ENCODE peak calls at places on chromosome 13, in four cellular contexts. A, D, M and K are unnamed samples.

GRCh38 chr13:71935166-71935840 is 68.3 kb upstream of the DACH1 start:
- DNase-seq in D (no peak), A (no peak), M (no peak), K (no peak)

GRCh38 chr13:84121456-84121855 is 239.2 kb upstream of the SLITRK1 start:
- DNase-seq in M (no peak), A (no peak), D (no peak), K (no peak)

GRCh38 chr13:46211116-46211515 is 612 bp upstream of the LRRC63 start:
- DNase-seq in A (no peak), D (no peak), M (no peak), K (peak)

GRCh38 chr13:109383683-109384082 is 402.7 kb downstream of the IRS2 start:
- DNase-seq in D (no peak), M (no peak), A (no peak), K (no peak)

GRCh38 chr13:44719857-44720671 is 143.9 kb upstream of the TSC22D1 start:
- DNase-seq in A (no peak), M (no peak), D (no peak), K (no peak)

GRCh38 chr13:27280009-27280646 is 9.5 kb downstream of the RASL11A start:
- DNase-seq in A (no peak), D (no peak), M (no peak), K (no peak)

GRCh38 chr13:36453518-36453917 is 21.2 kb downstream of the CCNA1 start:
- DNase-seq in A (no peak), D (no peak), M (no peak), K (no peak)

GRCh38 chr13:107043016-107043957 is 475.4 kb upstream of the ARGLU1 start:
- DNase-seq in A (no peak), D (no peak), M (no peak), K (no peak)

GRCh38 chr13:108427355-108427754 is 157.8 kb downstream of the TNFSF13B start:
- DNase-seq in D (no peak), M (no peak), A (no peak), K (no peak)

GRCh38 chr13:28586585-28587540 is 72.1 kb upstream of the POMP start:
- DNase-seq in D (no peak), M (no peak), A (no peak), K (no peak)

GRCh38 chr13:107743100-107743499 is 472.2 kb downstream of the LIG4 start:
- DNase-seq in D (no peak), A (no peak), M (no peak), K (no peak)

GRCh38 chr13:71587778-71588177 is 279.2 kb downstream of the DACH1 start:
- DNase-seq in D (no peak), A (no peak), M (no peak), K (no peak)

GRCh38 chr13:42533336-42533591 is 40.7 kb upstream of the TNFSF11 start:
- DNase-seq in D (no peak), A (no peak), M (no peak), K (no peak)

GRCh38 chr13:42574011-42574410 is at the start of gene TNFSF11:
- DNase-seq in D (no peak), M (no peak), A (no peak), K (no peak)

GRCh38 chr13:90185734-90186133 is 1161.8 kb upstream of the MIR17HG start:
- DNase-seq in M (no peak), D (no peak), A (no peak), K (no peak)

GRCh38 chr13:109454167-109454917 is 332.0 kb downstream of the IRS2 start:
- DNase-seq in D (no peak), A (no peak), M (no peak), K (no peak)

GRCh38 chr13:70203661-70204229 is 95.5 kb upstream of the KLHL1 start:
- DNase-seq in M (peak), D (peak), A (no peak), K (no peak)

GRCh38 chr13:94813920-94814500 is 101.7 kb upstream of the SOX21 start:
- DNase-seq in M (no peak), D (no peak), A (no peak), K (no peak)

GRCh38 chr13:103351035-103351828 is 285.0 kb upstream of the SLC10A2 start:
- DNase-seq in D (no peak), A (no peak), M (no peak), K (no peak)

GRCh38 chr13:50026788-50027473 is 11.7 kb downstream of the KCNRG start:
- DNase-seq in A (no peak), D (no peak), M (no peak), K (no peak)

GRCh38 chr13:22561581-22561980 is 619.2 kb upstream of the SGCG start:
- DNase-seq in M (no peak), A (no peak), D (no peak), K (no peak)

GRCh38 chr13:95154441-95154886 is 146.8 kb downstream of the ABCC4 start:
- DNase-seq in D (no peak), M (no peak), A (no peak), K (no peak)

GRCh38 chr13:29758591-29759114 is 91.8 kb downstream of the UBL3 start:
- DNase-seq in D (no peak), M (peak), A (no peak), K (peak)

GRCh38 chr13:84651288-84651687 is 769.0 kb upstream of the SLITRK1 start:
- DNase-seq in A (no peak), D (no peak), M (peak), K (no peak)

GRCh38 chr13:41909524-41909923 is 51.4 kb downstream of the VWA8 start:
- DNase-seq in M (no peak), A (no peak), D (no peak), K (no peak)

GRCh38 chr13:92991687-92992086 is 234.9 kb upstream of the GPC6 start:
- DNase-seq in M (no peak), A (no peak), D (no peak), K (no peak)

GRCh38 chr13:100525453-100526298 is 62.9 kb downstream of the GGACT start:
- DNase-seq in D (no peak), M (peak), A (no peak), K (no peak)

GRCh38 chr13:75505327-75505726 is 23.4 kb upstream of the TBC1D4 start:
- DNase-seq in M (no peak), D (no peak), A (no peak), K (no peak)

GRCh38 chr13:33126909-33127607 is 110.8 kb downstream of the KL start:
- DNase-seq in A (no peak), M (no peak), D (no peak), K (no peak)

GRCh38 chr13:38002596-38002995 is 133.0 kb upstream of the TRPC4 start:
- DNase-seq in D (no peak), A (no peak), M (no peak), K (no peak)

GRCh38 chr13:60397693-60398437 is 845 bp downstream of the TDRD3 start:
- DNase-seq in M (peak), D (no peak), A (no peak), K (peak)

GRCh38 chr13:22939157-22939556 is 241.6 kb upstream of the SGCG start:
- DNase-seq in D (no peak), A (no peak), M (no peak), K (no peak)

GRCh38 chr13:21040120-21040834 is 21.1 kb downstream of the LATS2 start:
- DNase-seq in D (no peak), A (no peak), M (no peak), K (no peak)

DNA sequence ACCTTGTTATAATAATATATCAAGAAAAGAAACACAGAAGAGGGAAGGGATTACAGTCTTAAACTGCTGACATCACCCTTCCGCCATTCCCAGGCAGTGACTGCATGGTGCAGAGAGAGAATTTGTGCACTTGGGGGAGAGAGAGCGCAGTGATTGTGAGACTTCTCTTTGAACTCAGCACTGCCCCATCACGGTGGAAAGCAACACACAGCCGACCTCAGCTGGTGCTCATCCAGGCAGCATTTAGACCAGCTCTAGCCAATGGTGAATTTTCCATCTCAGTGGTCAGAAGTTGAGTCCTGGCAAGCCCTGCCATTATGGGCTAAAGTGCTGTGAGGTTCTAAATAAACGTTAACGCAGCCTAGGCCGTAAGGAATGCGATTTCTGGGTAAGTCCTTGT is 1681.5 kb downstream of the EFNB2 start:
- DNase-seq in D (no peak), M (no peak), A (no peak), K (no peak)
- TF ChIP-seq TCF7L2 in D (no peak), M (no peak), A (no peak), K (no peak)

GRCh38 chr13:99375806-99376080 is 68.5 kb upstream of the GPR183 start:
- DNase-seq in A (no peak), M (no peak), D (no peak), K (no peak)

GRCh38 chr13:99374169-99374991 is 67.2 kb upstream of the GPR183 start:
- DNase-seq in M (no peak), D (no peak), A (no peak), K (no peak)

GRCh38 chr13:99376132-99376531 is 68.9 kb upstream of the GPR183 start:
- DNase-seq in A (no peak), D (no peak), M (no peak), K (no peak)

GRCh38 chr13:99376924-99377323 is 69.7 kb upstream of the GPR183 start:
- DNase-seq in M (no peak), D (no peak), A (no peak), K (no peak)

GRCh38 chr13:99374994-99375805 is 68.0 kb upstream of the GPR183 start:
- DNase-seq in M (no peak), A (no peak), D (no peak), K (no peak)
- TF ChIP-seq TCF7L2 in M (no peak), A (no peak), D (no peak), K (no peak)

GRCh38 chr13:113947321-113948033 is 26.4 kb downstream of the C13orf46 start:
- DNase-seq in D (peak), A (no peak), M (no peak), K (peak)
- TF ChIP-seq TCF7L2 in D (no peak), A (no peak), M (no peak), K (no peak)

DNA sequence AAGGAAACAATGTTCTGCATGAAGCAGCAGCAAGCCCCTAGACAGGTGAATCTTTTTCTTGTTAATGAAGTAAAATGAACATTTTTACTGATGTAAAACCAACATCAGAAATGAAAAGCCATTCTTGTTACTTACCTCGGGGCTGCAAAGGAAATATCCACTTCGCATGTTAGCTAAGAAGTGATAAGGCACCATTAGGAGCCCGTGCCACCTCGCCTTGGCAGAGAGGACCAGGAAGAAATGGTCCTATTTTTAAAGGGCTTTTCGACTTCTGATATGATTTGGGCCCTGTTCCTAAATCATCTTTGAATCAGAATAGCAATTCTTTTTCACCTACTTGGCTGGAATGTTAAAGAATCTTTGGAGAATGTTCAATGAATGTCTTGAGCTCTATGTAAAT is 183.2 kb downstream of the OXGR1 start:
- DNase-seq in M (no peak), A (no peak), D (no peak), K (no peak)
- TF ChIP-seq TCF7L2 in M (no peak), A (no peak), D (no peak), K (no peak)

GRCh38 chr13:31160857-31161582 is 684 bp downstream of the HSPH1 start:
- DNase-seq in A (no peak), M (peak), D (no peak), K (peak)
- TF ChIP-seq TCF7L2 in A (no peak), M (no peak), D (no peak), K (no peak)